ENCODE peak calls at places on chromosomes 16 and 17, in eight cellular contexts. N, C, S, Z, X, J, L and I are unnamed samples.

GRCh38 chr17:47724705-47725104 is 8.3 kb upstream of the TBX21 start:
- DNase-seq in N (no peak), C (no peak), S (no peak), Z (no peak), X (no peak), J (no peak), L (no peak), I (no peak)

GRCh38 chr16:2429771-2430663 is 770 bp downstream of the CCNF start:
- DNase-seq in N (no peak), C (peak; percentile 51), S (no peak), Z (no peak), X (peak; percentile 55), J (no peak), L (no peak), I (no peak)

GRCh38 chr16:72066747-72067146 is 3.7 kb downstream of the HPR start:
- DNase-seq in N (no peak), C (peak; percentile 77), S (no peak), Z (no peak), X (no peak), J (peak; percentile 13), L (peak; percentile 15), I (no peak)

GRCh38 chr17:33053641-33054040 is 62.0 kb downstream of the SPACA3 start:
- DNase-seq in N (no peak), C (no peak), S (no peak), Z (no peak), X (no peak), J (no peak), L (no peak), I (no peak)

GRCh38 chr16:25258856-25259179 is 1.2 kb upstream of the ZKSCAN2 start:
- DNase-seq in N (no peak), C (no peak), S (no peak), Z (no peak), X (no peak), J (no peak), L (no peak), I (no peak)

GRCh38 chr17:56774650-56775049 is 59.1 kb downstream of the C17orf67 start:
- DNase-seq in N (no peak), C (no peak), S (no peak), Z (no peak), X (no peak), J (no peak), L (no peak), I (no peak)

GRCh38 chr17:49193513-49194296 is 16.7 kb downstream of the GNGT2 start:
- DNase-seq in N (no peak), C (peak; percentile 82), S (peak; percentile 43), Z (peak; percentile 98), X (peak; percentile 43), J (peak; percentile 33), L (peak; percentile 41), I (no peak)

GRCh38 chr16:12874135-12874534 is 27.3 kb upstream of the SHISA9 start:
- DNase-seq in N (no peak), C (peak; percentile 35), S (no peak), Z (no peak), X (no peak), J (no peak), L (no peak), I (no peak)

GRCh38 chr16:21101631-21102420 is 48.8 kb downstream of the DNAH3 start:
- DNase-seq in N (no peak), C (peak; percentile 64), S (peak; percentile 31), Z (no peak), X (no peak), J (peak; percentile 19), L (no peak), I (no peak)

GRCh38 chr17:66241839-66242238 is 12.6 kb upstream of the APOH start:
- DNase-seq in N (no peak), C (no peak), S (no peak), Z (no peak), X (no peak), J (no peak), L (no peak), I (no peak)

GRCh38 chr17:71398706-71399620 is 721.9 kb upstream of the SOX9 start:
- DNase-seq in N (no peak), C (peak; percentile 40), S (no peak), Z (no peak), X (no peak), J (no peak), L (no peak), I (no peak)

GRCh38 chr17:81833160-81833920 is at the start of gene MCRIP1:
- DNase-seq in N (peak; percentile 100), C (peak; percentile 98), S (peak; percentile 98), Z (peak; percentile 72), X (peak; percentile 94), J (peak; percentile 91), L (no peak), I (no peak)

GRCh38 chr17:81832608-81833159 is 407 bp downstream of the MCRIP1 start:
- DNase-seq in N (no peak), C (peak; percentile 51), S (no peak), Z (no peak), X (no peak), J (no peak), L (no peak), I (no peak)

GRCh38 chr17:81831957-81832607 is 1.0 kb downstream of the MCRIP1 start:
- DNase-seq in N (no peak), C (no peak), S (no peak), Z (no peak), X (no peak), J (no peak), L (no peak), I (no peak)

GRCh38 chr17:81833921-81834830 is 674 bp downstream of the PPP1R27 start:
- DNase-seq in N (no peak), C (no peak), S (no peak), Z (no peak), X (no peak), J (no peak), L (no peak), I (no peak)

GRCh38 chr17:81834831-81835267 is at the start of gene PPP1R27:
- DNase-seq in N (no peak), C (no peak), S (no peak), Z (no peak), X (no peak), J (no peak), L (no peak), I (no peak)
- TF ChIP-seq POLR2AphosphoS5 in N (no peak), C (no peak), S (no peak), Z (no peak), X (no peak), J (no peak), L (no peak), I (no peak)

GRCh38 chr17:35062284-35062683 is 1.2 kb downstream of the RFFL start:
- DNase-seq in N (no peak), C (no peak), S (no peak), Z (no peak), X (no peak), J (no peak), L (no peak), I (no peak)

GRCh38 chr17:35068249-35068648 is 4.7 kb upstream of the RFFL start:
- DNase-seq in N (no peak), C (no peak), S (no peak), Z (no peak), X (no peak), J (no peak), L (no peak), I (no peak)

GRCh38 chr17:35069311-35069710 is 5.8 kb upstream of the RFFL start:
- DNase-seq in N (no peak), C (no peak), S (no peak), Z (no peak), X (no peak), J (no peak), L (no peak), I (no peak)

GRCh38 chr17:35065880-35066279 is 2.4 kb upstream of the RFFL start:
- DNase-seq in N (no peak), C (no peak), S (no peak), Z (no peak), X (no peak), J (no peak), L (no peak), I (no peak)

GRCh38 chr17:35063514-35064223 is at the start of gene RFFL:
- DNase-seq in N (peak; percentile 48), C (peak; percentile 95), S (peak; percentile 91), Z (peak; percentile 98), X (peak; percentile 96), J (peak; percentile 91), L (peak; percentile 94), I (peak; percentile 97)
- TF ChIP-seq POLR2AphosphoS5 in N (peak; percentile 43), C (no peak), S (peak; percentile 92), Z (peak; percentile 69), X (peak; percentile 93), J (peak; percentile 66), L (peak; percentile 75), I (peak; percentile 44)

GRCh38 chr17:8867361-8867981 is at the start of gene PIK3R6:
- DNase-seq in N (no peak), C (no peak), S (no peak), Z (no peak), X (no peak), J (no peak), L (no peak), I (peak; percentile 70)
- TF ChIP-seq POLR2AphosphoS5 in N (peak; percentile 76), C (no peak), S (no peak), Z (peak; percentile 92), X (no peak), J (no peak), L (no peak), I (no peak)

GRCh38 chr16:22683730-22684280 is 130.2 kb upstream of the HS3ST2 start:
- DNase-seq in N (no peak), C (no peak), S (no peak), Z (no peak), X (no peak), J (no peak), L (no peak), I (no peak)

GRCh38 chr16:22681551-22681880 is 132.4 kb upstream of the HS3ST2 start:
- DNase-seq in N (no peak), C (no peak), S (no peak), Z (no peak), X (no peak), J (no peak), L (no peak), I (no peak)

GRCh38 chr16:22681881-22682291 is 132.1 kb upstream of the HS3ST2 start:
- DNase-seq in N (no peak), C (no peak), S (no peak), Z (no peak), X (no peak), J (no peak), L (no peak), I (no peak)

GRCh38 chr16:22684282-22685161 is 129.4 kb upstream of the HS3ST2 start:
- DNase-seq in N (no peak), C (no peak), S (no peak), Z (no peak), X (no peak), J (no peak), L (no peak), I (no peak)

GRCh38 chr16:22683258-22683657 is 130.7 kb upstream of the HS3ST2 start:
- DNase-seq in N (no peak), C (no peak), S (no peak), Z (no peak), X (no peak), J (no peak), L (no peak), I (no peak)
- TF ChIP-seq POLR2AphosphoS5 in N (no peak), C (no peak), S (no peak), Z (no peak), X (no peak), J (no peak), L (no peak), I (no peak)